ENCODE peak calls at places on chromosomes 12 and 14, in nine cellular contexts. L, U, E, W, P, C, J, M and G are unnamed samples.

GRCh38 chr14:72555609-72556000 is 338.3 kb downstream of the DPF3 start:
- DNase-seq in L (no peak), U (no peak), E (no peak), W (no peak), P (no peak), C (no peak), J (no peak), M (no peak), G (no peak)

GRCh38 chr14:94673781-94674231 is 61.6 kb downstream of the SERPINA3 start:
- DNase-seq in L (no peak), U (no peak), E (peak), W (peak), P (no peak), C (no peak), J (peak), M (peak), G (no peak)

GRCh38 chr14:100901391-100902183 is 1.9 kb downstream of the RTL1 start:
- DNase-seq in L (no peak), U (no peak), E (no peak), W (no peak), P (no peak), C (no peak), J (no peak), M (no peak), G (no peak)

GRCh38 chr12:112906712-112907414 is at the start of gene OAS1:
- DNase-seq in L (no peak), U (peak), E (peak), W (no peak), P (peak), C (peak), J (peak), M (no peak), G (no peak)

GRCh38 chr12:74903522-74903921 is 306.1 kb downstream of the KCNC2 start:
- DNase-seq in L (no peak), U (no peak), E (peak), W (no peak), P (peak), C (no peak), J (no peak), M (no peak), G (no peak)

GRCh38 chr12:106074706-106075392 is 63.9 kb downstream of the NUAK1 start:
- DNase-seq in L (no peak), U (no peak), E (peak), W (no peak), P (no peak), C (no peak), J (peak), M (no peak), G (no peak)

GRCh38 chr12:20557076-20557475 is 138.1 kb upstream of the SLCO1C1 start:
- DNase-seq in L (no peak), U (no peak), E (no peak), W (no peak), P (no peak), C (no peak), J (no peak), M (no peak), G (no peak)

GRCh38 chr14:96383445-96383844 is 8.5 kb upstream of the AK7 start:
- DNase-seq in L (no peak), U (no peak), E (no peak), W (no peak), P (peak), C (no peak), J (peak), M (no peak), G (no peak)

GRCh38 chr14:103502877-103503276 is 19.8 kb downstream of the CKB start:
- DNase-seq in L (no peak), U (no peak), E (no peak), W (no peak), P (no peak), C (no peak), J (no peak), M (no peak), G (no peak)

GRCh38 chr14:37325332-37325731 is 127.6 kb downstream of the MIPOL1 start:
- DNase-seq in L (no peak), U (no peak), E (no peak), W (no peak), P (no peak), C (no peak), J (no peak), M (no peak), G (no peak)

GRCh38 chr12:112308652-112309051 is 73.6 kb downstream of the HECTD4 start:
- DNase-seq in L (no peak), U (no peak), E (peak), W (no peak), P (peak), C (no peak), J (peak), M (no peak), G (no peak)

DNA sequence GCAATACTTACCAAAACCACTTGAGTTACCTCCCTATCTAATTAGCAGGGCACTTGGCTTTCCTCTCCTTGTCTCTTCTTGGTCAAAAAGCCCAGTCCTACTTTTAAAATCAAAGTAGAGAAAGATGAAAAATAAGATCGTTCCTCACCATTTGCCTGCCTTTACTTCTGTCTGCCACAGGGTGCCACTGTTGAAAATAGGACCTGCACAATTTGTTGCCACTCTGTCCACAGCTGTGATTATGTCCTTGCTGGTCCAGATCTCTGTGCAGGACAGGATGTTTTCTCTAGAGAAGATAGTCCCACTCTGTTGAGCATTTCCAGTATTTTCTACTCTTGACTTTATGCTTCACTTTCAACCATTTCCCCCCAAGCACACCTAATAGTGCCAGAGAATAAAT is 179.9 kb downstream of the PDZRN4 start:
- DNase-seq in L (no peak), U (peak), E (no peak), W (no peak), P (peak), C (no peak), J (peak), M (no peak), G (no peak)
- TF ChIP-seq CTCF in L (peak), U (peak), E (peak), W (peak), P (peak), C (no peak), J (peak), M (no peak), G (peak)

GRCh38 chr12:65882504-65882903 is 58.2 kb downstream of the HMGA2 start:
- DNase-seq in L (no peak), U (no peak), E (no peak), W (no peak), P (no peak), C (no peak), J (no peak), M (no peak), G (no peak)

GRCh38 chr12:65879878-65880277 is 55.6 kb downstream of the HMGA2 start:
- DNase-seq in L (no peak), U (no peak), E (peak), W (no peak), P (peak), C (no peak), J (peak), M (no peak), G (peak)

GRCh38 chr12:65878540-65878939 is 54.3 kb downstream of the HMGA2 start:
- DNase-seq in L (no peak), U (no peak), E (peak), W (no peak), P (no peak), C (peak), J (no peak), M (no peak), G (no peak)

GRCh38 chr12:65881965-65882413 is 57.7 kb downstream of the HMGA2 start:
- DNase-seq in L (peak), U (peak), E (peak), W (peak), P (no peak), C (no peak), J (peak), M (peak), G (no peak)

GRCh38 chr12:65881348-65881961 is 57.2 kb downstream of the HMGA2 start:
- DNase-seq in L (peak), U (no peak), E (peak), W (no peak), P (peak), C (no peak), J (peak), M (peak), G (no peak)
- H3K4me3 ChIP-seq in L (peak), U (peak), E (no peak), W (peak), P (no peak), C (no peak), J (no peak), M (peak), G (no peak)

DNA sequence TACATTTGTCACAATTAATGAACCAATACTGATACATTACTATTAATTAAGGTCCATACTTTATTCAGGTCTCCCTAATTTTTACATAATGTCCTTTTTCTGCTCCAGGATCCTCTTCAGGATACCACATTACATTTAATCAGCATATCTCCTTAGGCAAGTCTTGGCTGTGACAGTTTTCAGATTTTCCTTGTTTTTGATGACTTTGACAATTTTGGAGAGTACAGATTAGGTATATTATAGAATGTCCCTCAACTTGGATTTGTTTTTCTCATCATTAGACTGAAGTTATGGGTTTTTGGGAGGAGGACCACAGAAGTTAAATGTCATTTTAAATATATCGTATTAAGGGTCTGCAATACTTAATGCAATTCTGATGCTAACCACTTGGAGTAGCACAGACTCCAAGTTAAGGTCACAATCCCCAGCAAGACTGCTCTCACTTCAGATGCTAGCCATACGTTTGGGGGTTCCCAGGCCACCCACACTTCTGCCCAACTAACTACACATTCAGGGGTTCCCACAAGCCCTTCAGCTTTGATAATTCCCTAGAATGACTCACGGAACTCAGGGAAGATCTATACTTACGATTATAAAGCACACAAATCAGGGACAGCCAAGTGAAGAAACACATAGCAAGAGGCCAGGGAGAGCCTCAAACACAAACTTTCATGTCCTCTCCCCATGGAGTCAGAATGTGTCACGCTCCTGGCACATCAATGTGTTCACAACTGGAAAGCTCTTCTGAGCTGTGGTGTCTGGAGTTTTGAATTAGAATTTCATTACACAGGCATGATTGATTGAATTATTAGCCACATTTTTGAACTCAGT is 17.0 kb upstream of the NUBPL start:
- DNase-seq in L (no peak), U (peak), E (no peak), W (no peak), P (no peak), C (no peak), J (peak), M (no peak), G (no peak)
- TF ChIP-seq CTCF in L (peak), U (no peak), E (peak), W (peak), P (peak), C (peak), J (peak), M (peak), G (peak)

DNA sequence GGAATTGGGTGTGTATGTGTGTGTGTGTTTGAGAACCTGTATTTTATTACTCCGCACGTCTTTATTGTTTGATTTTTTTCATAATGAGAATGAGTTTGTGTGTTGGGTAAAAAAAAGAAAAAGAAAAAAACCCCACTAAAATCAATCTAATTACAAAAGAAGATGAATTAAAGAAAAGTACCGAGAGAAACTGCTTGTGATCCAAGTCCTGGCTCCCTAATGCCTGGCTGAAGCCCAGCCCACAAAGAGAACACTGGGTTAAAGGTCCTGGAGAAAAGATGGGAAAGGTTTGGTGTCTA is 571 bp upstream of the BCL2L2 start:
- DNase-seq in L (no peak), U (no peak), E (no peak), W (no peak), P (no peak), C (no peak), J (no peak), M (no peak), G (no peak)
- H3K4me3 ChIP-seq in L (peak), U (peak), E (peak), W (peak), P (peak), C (peak), J (peak), M (peak), G (peak)